ENCODE peak calls at places on chromosomes 7 and 10, in ten cellular contexts. I, A, N, S, R, C, P, M, B and Q are unnamed samples.

GRCh38 chr7:116211006-116211912 is 920 bp downstream of the TES start:
- DNase-seq in S (peak; percentile 35), C (peak; percentile 87), A (peak; percentile 67), M (peak; percentile 74), N (peak; percentile 89), B (peak; percentile 92), I (peak; percentile 91), P (peak; percentile 93), R (peak; percentile 85), Q (peak; percentile 70)

GRCh38 chr7:156703209-156703608 is 62.6 kb downstream of the RNF32 start:
- DNase-seq in S (no peak), C (no peak), B (no peak), I (no peak), M (no peak), R (no peak), P (no peak), A (peak; percentile 19), N (no peak), Q (no peak)

GRCh38 chr10:49394933-49395740 is 752 bp downstream of the DRGX start:
- DNase-seq in S (no peak), I (no peak), P (no peak), R (no peak), B (no peak), C (no peak), M (no peak), N (no peak), A (no peak), Q (no peak)

GRCh38 chr7:76343294-76343930 is 15.4 kb downstream of the YWHAG start:
- DNase-seq in I (no peak), R (no peak), B (no peak), N (no peak), A (no peak), S (no peak), M (no peak), C (no peak), P (no peak), Q (no peak)

GRCh38 chr7:123435080-123435700 is 99.2 kb downstream of the IQUB start:
- DNase-seq in M (no peak), I (no peak), S (no peak), N (no peak), P (no peak), A (no peak), C (no peak), R (no peak), B (no peak), Q (no peak)

GRCh38 chr10:5587151-5588079 is 62.7 kb downstream of the CALML3 start:
- DNase-seq in C (peak; percentile 41), A (peak; percentile 48), P (no peak), N (no peak), I (peak; percentile 73), M (peak; percentile 64), S (no peak), R (no peak), B (no peak), Q (no peak)

GRCh38 chr10:75146780-75147179 is 35.3 kb downstream of the SAMD8 start:
- DNase-seq in S (no peak), M (no peak), I (no peak), C (no peak), B (no peak), A (no peak), N (no peak), P (no peak), R (no peak), Q (no peak)

GRCh38 chr10:122163182-122164027 is 107.7 kb upstream of the BTBD16 start:
- DNase-seq in M (no peak), N (no peak), C (no peak), I (no peak), P (no peak), R (no peak), A (no peak), S (no peak), B (no peak), Q (no peak)

GRCh38 chr10:17116193-17116592 is 13.4 kb downstream of the CUBN start:
- DNase-seq in C (no peak), P (no peak), M (no peak), S (no peak), A (no peak), R (no peak), I (no peak), N (no peak), B (no peak), Q (no peak)

GRCh38 chr10:7260412-7260900 is 150.4 kb downstream of the SFMBT2 start:
- DNase-seq in S (peak; percentile 79), M (peak; percentile 87), A (peak; percentile 56), C (no peak), I (no peak), P (peak; percentile 39), R (peak; percentile 41), B (peak; percentile 97), N (peak; percentile 64), Q (no peak)

GRCh38 chr10:97640868-97641811 is 669 bp downstream of the PI4K2A start:
- DNase-seq in S (peak; percentile 47), A (peak; percentile 24), M (peak; percentile 37), B (no peak), I (peak; percentile 75), P (peak; percentile 31), R (peak; percentile 23), N (peak; percentile 15), C (peak; percentile 67), Q (peak; percentile 50)

DNA sequence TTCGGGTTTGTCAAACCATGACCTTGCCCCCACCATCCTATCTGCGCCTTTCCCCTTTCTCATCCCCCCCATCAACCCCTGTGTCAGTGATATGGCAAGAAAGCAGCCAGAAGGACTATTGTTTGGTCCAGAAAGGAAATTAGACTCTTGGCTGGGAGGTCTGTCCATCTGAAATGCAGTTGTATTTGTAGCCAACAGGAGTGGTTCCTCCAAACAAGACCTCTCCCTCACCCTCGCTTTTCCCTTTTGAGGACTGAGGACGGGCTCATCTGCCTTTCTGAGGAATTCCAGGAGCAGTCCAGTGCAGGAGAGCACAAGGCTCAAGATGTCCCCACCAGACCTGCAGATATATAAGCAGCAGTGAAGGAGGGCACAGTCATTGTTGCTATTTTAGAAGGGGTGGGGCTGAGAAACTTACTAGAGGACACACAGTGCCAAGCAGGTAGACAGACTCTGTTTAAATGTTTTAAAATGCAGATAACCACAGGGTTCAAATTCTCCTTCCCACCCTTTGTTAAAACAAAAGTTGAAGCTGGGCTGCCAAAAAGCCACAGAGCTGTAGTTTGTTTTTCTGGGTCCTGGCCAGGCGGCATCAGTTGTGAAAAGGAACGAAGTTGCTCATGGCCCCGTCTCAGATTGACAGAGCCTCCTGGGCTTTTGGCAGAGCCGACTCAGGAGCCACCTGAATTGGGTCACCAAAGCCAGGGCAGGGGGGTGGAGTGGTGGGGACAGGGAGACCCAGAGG is 37.4 kb downstream of the CYP17A1 start:
- DNase-seq in M (peak; percentile 12), B (no peak), A (peak; percentile 39), S (no peak), C (no peak), N (no peak), P (no peak), R (no peak), I (peak; percentile 80), Q (peak; percentile 87)
- H3K4me1 ChIP-seq in M (peaks cover 67% of the 10 kb centered on the region), B (peaks cover 86% of the 10 kb centered on the region), A (peaks cover 94% of the 10 kb centered on the region), S (peaks cover 25% of the 10 kb centered on the region), C (peaks cover 87% of the 10 kb centered on the region), N (peaks cover 6% of the 10 kb centered on the region), P (peaks cover 4% of the 10 kb centered on the region), R (peaks cover 29% of the 10 kb centered on the region), I (peaks cover 25% of the 10 kb centered on the region), Q (peaks cover 63% of the 10 kb centered on the region)

GRCh38 chr10:59179027-59179426 is 2.6 kb downstream of the PHYHIPL start:
- DNase-seq in B (no peak), M (no peak), S (no peak), P (no peak), I (no peak), A (no peak), N (no peak), C (no peak), R (no peak), Q (no peak)
- H3K4me1 ChIP-seq in B (peaks cover 13% of the 10 kb centered on the region), M (no peaks in the 10 kb centered on the region), S (no peaks in the 10 kb centered on the region), P (no peaks in the 10 kb centered on the region), I (no peaks in the 10 kb centered on the region), A (peaks cover 17% of the 10 kb centered on the region), N (peaks cover 10% of the 10 kb centered on the region), C (peaks cover 6% of the 10 kb centered on the region), R (no peaks in the 10 kb centered on the region), Q (no peaks in the 10 kb centered on the region)

GRCh38 chr10:45374451-45375052 is 536 bp downstream of the ALOX5 start:
- DNase-seq in A (no peak), P (no peak), M (no peak), R (no peak), S (peak; percentile 48), C (no peak), B (no peak), I (no peak), N (peak; percentile 47), Q (no peak)
- H3K4me1 ChIP-seq in A (peaks cover 21% of the 10 kb centered on the region), P (no peaks in the 10 kb centered on the region), M (peaks cover 14% of the 10 kb centered on the region), R (peaks cover 20% of the 10 kb centered on the region), S (peaks cover 57% of the 10 kb centered on the region), C (peaks cover 35% of the 10 kb centered on the region), B (peaks cover 19% of the 10 kb centered on the region), I (no peaks in the 10 kb centered on the region), N (peaks cover 28% of the 10 kb centered on the region), Q (no peaks in the 10 kb centered on the region)

GRCh38 chr7:22610258-22610657 is 110.3 kb upstream of the STEAP1B start:
- DNase-seq in R (no peak), N (no peak), C (no peak), A (no peak), S (no peak), B (no peak), I (no peak), M (no peak), P (no peak), Q (no peak)

GRCh38 chr7:22612776-22613175 is 112.8 kb upstream of the STEAP1B start:
- DNase-seq in P (no peak), M (no peak), S (no peak), R (no peak), N (no peak), I (no peak), A (no peak), C (no peak), B (no peak), Q (no peak)

GRCh38 chr7:22613466-22613865 is 113.5 kb upstream of the STEAP1B start:
- DNase-seq in S (no peak), I (no peak), R (no peak), C (no peak), A (no peak), P (no peak), B (no peak), N (no peak), M (no peak), Q (no peak)

GRCh38 chr7:22611758-22612079 is 111.7 kb upstream of the STEAP1B start:
- DNase-seq in A (no peak), B (no peak), C (no peak), S (no peak), N (no peak), I (no peak), P (no peak), M (no peak), R (no peak), Q (no peak)

DNA sequence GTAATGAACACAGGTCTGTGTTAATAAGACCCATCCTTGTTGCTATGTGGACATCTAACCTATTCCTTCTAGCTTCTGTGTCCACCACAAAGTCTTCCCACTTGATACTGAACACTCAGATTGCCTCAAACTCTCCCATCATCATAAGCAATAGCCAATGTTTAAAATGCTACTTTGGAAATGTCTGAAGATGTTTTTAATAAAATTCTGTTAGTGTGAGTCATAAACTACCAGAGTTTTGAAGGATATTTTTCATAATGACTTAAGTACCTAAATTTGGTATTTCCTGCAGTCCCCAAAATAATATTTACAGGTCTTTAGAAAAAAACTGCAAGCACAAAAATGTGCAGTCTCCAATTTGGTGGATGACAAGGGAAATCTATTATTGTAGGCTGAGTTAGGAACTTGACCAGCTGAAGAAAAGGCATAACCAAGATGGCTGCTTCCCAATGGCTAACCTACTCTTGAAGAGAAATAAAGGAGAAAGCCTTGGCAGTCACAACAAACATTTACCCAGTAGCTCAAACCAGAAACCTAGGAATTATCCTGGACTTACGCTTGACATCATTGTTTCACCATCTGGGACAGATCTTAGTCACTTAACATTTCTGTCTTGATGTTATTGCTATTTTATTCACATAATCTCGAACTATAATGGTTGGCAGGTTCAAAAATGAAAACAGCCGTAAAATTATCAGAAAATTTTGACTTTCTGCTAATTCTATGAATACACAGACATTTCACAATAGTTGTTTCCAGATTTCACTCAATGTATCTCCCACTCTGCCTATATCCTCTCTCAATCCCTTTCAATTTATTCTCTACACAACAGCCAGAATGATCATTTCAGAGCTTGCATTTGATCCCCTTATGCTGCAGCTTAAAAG is 111.1 kb upstream of the STEAP1B start:
- DNase-seq in A (no peak), N (no peak), R (no peak), P (no peak), I (no peak), B (no peak), M (no peak), S (no peak), C (no peak), Q (no peak)
- H3K4me1 ChIP-seq in A (no peaks in the 10 kb centered on the region), N (no peaks in the 10 kb centered on the region), R (no peaks in the 10 kb centered on the region), P (no peaks in the 10 kb centered on the region), I (no peaks in the 10 kb centered on the region), B (no peaks in the 10 kb centered on the region), M (no peaks in the 10 kb centered on the region), S (no peaks in the 10 kb centered on the region), C (no peaks in the 10 kb centered on the region), Q (no peaks in the 10 kb centered on the region)